ENCODE peak calls at places on chromosomes 1 and 21, in ten cellular contexts. One of them, this sample, is unnamed.

GRCh38 chr1:109151146-109151545 is 37.2 kb downstream of the ELAPOR1 start:
- DNase-seq in fibroblast of villous mesenchyme: peak; percentile 64
- DNase-seq in T-helper 22 cell: no peak
- DNase-seq in fibroblast of the conjunctiva: peak; percentile 5
- DNase-seq in adipocyte: peak; percentile 61
- DNase-seq in EL: peak; percentile 69
- DNase-seq in LHCN-M2: peak; percentile 63
- DNase-seq in foreskin melanocyte: peak; percentile 30
- DNase-seq in substantia nigra: peak; percentile 70
- DNase-seq in dorsolateral prefrontal cortex: peak; percentile 8
- DNase-seq in this sample: peak; percentile 32

GRCh38 chr21:32749662-32750061 is 21.8 kb upstream of the SYNJ1 start:
- DNase-seq in fibroblast of villous mesenchyme: no peak
- DNase-seq in T-helper 22 cell: no peak
- DNase-seq in fibroblast of the conjunctiva: no peak
- DNase-seq in adipocyte: no peak
- DNase-seq in EL: no peak
- DNase-seq in LHCN-M2: no peak
- DNase-seq in foreskin melanocyte: no peak
- DNase-seq in substantia nigra: no peak
- DNase-seq in dorsolateral prefrontal cortex: no peak
- DNase-seq in this sample: no peak

GRCh38 chr1:168509204-168509603 is 34.6 kb downstream of the XCL2 start:
- DNase-seq in fibroblast of villous mesenchyme: no peak
- DNase-seq in T-helper 22 cell: no peak
- DNase-seq in fibroblast of the conjunctiva: no peak
- DNase-seq in adipocyte: no peak
- DNase-seq in EL: no peak
- DNase-seq in LHCN-M2: no peak
- DNase-seq in foreskin melanocyte: no peak
- DNase-seq in substantia nigra: no peak
- DNase-seq in dorsolateral prefrontal cortex: no peak
- DNase-seq in this sample: no peak

GRCh38 chr1:153087692-153088091 is 6.6 kb downstream of the SPRR2E start:
- DNase-seq in fibroblast of villous mesenchyme: no peak
- DNase-seq in T-helper 22 cell: no peak
- DNase-seq in fibroblast of the conjunctiva: no peak
- DNase-seq in adipocyte: no peak
- DNase-seq in EL: no peak
- DNase-seq in LHCN-M2: no peak
- DNase-seq in foreskin melanocyte: no peak
- DNase-seq in substantia nigra: no peak
- DNase-seq in dorsolateral prefrontal cortex: no peak
- DNase-seq in this sample: no peak

GRCh38 chr1:57403201-57403600 is 20.7 kb downstream of the DAB1 start:
- DNase-seq in fibroblast of villous mesenchyme: no peak
- DNase-seq in T-helper 22 cell: no peak
- DNase-seq in fibroblast of the conjunctiva: no peak
- DNase-seq in adipocyte: no peak
- DNase-seq in EL: no peak
- DNase-seq in LHCN-M2: no peak
- DNase-seq in foreskin melanocyte: no peak
- DNase-seq in substantia nigra: no peak
- DNase-seq in dorsolateral prefrontal cortex: peak; percentile 34
- DNase-seq in this sample: no peak

GRCh38 chr1:109761227-109762038 is 2.3 kb downstream of the EPS8L3 start:
- DNase-seq in fibroblast of villous mesenchyme: peak; percentile 21
- DNase-seq in T-helper 22 cell: no peak
- DNase-seq in fibroblast of the conjunctiva: no peak
- DNase-seq in adipocyte: no peak
- DNase-seq in EL: no peak
- DNase-seq in LHCN-M2: no peak
- DNase-seq in foreskin melanocyte: no peak
- DNase-seq in substantia nigra: no peak
- DNase-seq in dorsolateral prefrontal cortex: peak; percentile 85
- DNase-seq in this sample: no peak

GRCh38 chr1:90574692-90575370 is 142.3 kb downstream of the BARHL2 start:
- DNase-seq in fibroblast of villous mesenchyme: no peak
- DNase-seq in T-helper 22 cell: no peak
- DNase-seq in fibroblast of the conjunctiva: no peak
- DNase-seq in adipocyte: no peak
- DNase-seq in EL: no peak
- DNase-seq in LHCN-M2: no peak
- DNase-seq in foreskin melanocyte: no peak
- DNase-seq in substantia nigra: no peak
- DNase-seq in dorsolateral prefrontal cortex: no peak
- DNase-seq in this sample: no peak

GRCh38 chr1:43437031-43437973 is 16.4 kb downstream of the HYI start:
- DNase-seq in fibroblast of villous mesenchyme: no peak
- DNase-seq in T-helper 22 cell: no peak
- DNase-seq in fibroblast of the conjunctiva: no peak
- DNase-seq in adipocyte: no peak
- DNase-seq in EL: no peak
- DNase-seq in LHCN-M2: no peak
- DNase-seq in foreskin melanocyte: no peak
- DNase-seq in substantia nigra: no peak
- DNase-seq in dorsolateral prefrontal cortex: no peak
- DNase-seq in this sample: no peak

GRCh38 chr1:184771190-184771691 is 16.6 kb upstream of the EDEM3 start:
- DNase-seq in fibroblast of villous mesenchyme: no peak
- DNase-seq in T-helper 22 cell: no peak
- DNase-seq in fibroblast of the conjunctiva: no peak
- DNase-seq in adipocyte: no peak
- DNase-seq in EL: no peak
- DNase-seq in LHCN-M2: no peak
- DNase-seq in foreskin melanocyte: no peak
- DNase-seq in substantia nigra: no peak
- DNase-seq in dorsolateral prefrontal cortex: no peak
- DNase-seq in this sample: no peak

GRCh38 chr1:63798284-63798683 is 24.5 kb downstream of the ROR1 start:
- DNase-seq in fibroblast of villous mesenchyme: no peak
- DNase-seq in T-helper 22 cell: no peak
- DNase-seq in fibroblast of the conjunctiva: no peak
- DNase-seq in adipocyte: no peak
- DNase-seq in EL: no peak
- DNase-seq in LHCN-M2: no peak
- DNase-seq in foreskin melanocyte: no peak
- DNase-seq in substantia nigra: no peak
- DNase-seq in dorsolateral prefrontal cortex: no peak
- DNase-seq in this sample: no peak

GRCh38 chr1:221166559-221167318 is 287.5 kb downstream of the HLX start:
- DNase-seq in fibroblast of villous mesenchyme: no peak
- DNase-seq in T-helper 22 cell: no peak
- DNase-seq in fibroblast of the conjunctiva: no peak
- DNase-seq in adipocyte: no peak
- DNase-seq in EL: no peak
- DNase-seq in LHCN-M2: no peak
- DNase-seq in foreskin melanocyte: no peak
- DNase-seq in substantia nigra: no peak
- DNase-seq in dorsolateral prefrontal cortex: no peak
- DNase-seq in this sample: no peak

GRCh38 chr1:192702212-192702993 is 66.5 kb downstream of the RGS13 start:
- DNase-seq in fibroblast of villous mesenchyme: peak; percentile 95
- DNase-seq in T-helper 22 cell: no peak
- DNase-seq in fibroblast of the conjunctiva: peak; percentile 13
- DNase-seq in adipocyte: peak; percentile 90
- DNase-seq in EL: peak; percentile 77
- DNase-seq in LHCN-M2: peak; percentile 31
- DNase-seq in foreskin melanocyte: no peak
- DNase-seq in substantia nigra: no peak
- DNase-seq in dorsolateral prefrontal cortex: no peak
- DNase-seq in this sample: no peak

GRCh38 chr21:37149411-37149810 is 76.4 kb downstream of the TTC3 start:
- DNase-seq in fibroblast of villous mesenchyme: peak; percentile 94
- DNase-seq in T-helper 22 cell: no peak
- DNase-seq in fibroblast of the conjunctiva: peak; percentile 64
- DNase-seq in adipocyte: peak; percentile 90
- DNase-seq in EL: peak; percentile 67
- DNase-seq in LHCN-M2: peak; percentile 61
- DNase-seq in foreskin melanocyte: no peak
- DNase-seq in substantia nigra: no peak
- DNase-seq in dorsolateral prefrontal cortex: no peak
- DNase-seq in this sample: no peak

GRCh38 chr1:115838805-115839705 is 1.9 kb downstream of the NHLH2 start:
- DNase-seq in fibroblast of villous mesenchyme: no peak
- DNase-seq in T-helper 22 cell: no peak
- DNase-seq in fibroblast of the conjunctiva: no peak
- DNase-seq in adipocyte: peak; percentile 45
- DNase-seq in EL: peak; percentile 34
- DNase-seq in LHCN-M2: peak; percentile 65
- DNase-seq in foreskin melanocyte: no peak
- DNase-seq in substantia nigra: peak; percentile 12
- DNase-seq in dorsolateral prefrontal cortex: peak; percentile 73
- DNase-seq in this sample: no peak